ENCODE peak calls at places on chromosomes 16 and 17, in four cellular contexts. F is cardiac muscle cell, K is left ventricle myocardium inferior, W is kidney. H is an unnamed sample.

GRCh38 chr17:65772989-65773388 is 211.5 kb upstream of the AXIN2 start:
- DNase-seq in K (no peak), W (no peak), F (no peak), H (no peak)

GRCh38 chr17:17940451-17940911 is 31.7 kb downstream of the TOM1L2 start:
- DNase-seq in K (no peak), W (no peak), F (no peak), H (no peak)

GRCh38 chr16:70478912-70479341 is 24.5 kb downstream of the FCSK start:
- DNase-seq in W (no peak), F (peak), K (peak), H (no peak)

GRCh38 chr16:21208429-21208828 is 2.9 kb downstream of the ZP2 start:
- DNase-seq in F (no peak), W (no peak), K (no peak), H (no peak)

GRCh38 chr17:20995164-20995872 is 47.5 kb downstream of the USP22 start:
- DNase-seq in K (no peak), F (no peak), W (peak), H (no peak)

GRCh38 chr17:17141860-17142552 is 64.1 kb downstream of the PLD6 start:
- DNase-seq in K (peak), W (no peak), F (peak), H (no peak)

GRCh38 chr17:17527534-17527933 is 31.3 kb upstream of the RASD1 start:
- DNase-seq in F (no peak), K (no peak), W (no peak), H (no peak)

GRCh38 chr17:27339836-27340550 is 46.1 kb downstream of the WSB1 start:
- DNase-seq in F (no peak), K (no peak), W (no peak), H (no peak)

GRCh38 chr16:31273676-31274075 is 13.9 kb downstream of the ITGAM start:
- DNase-seq in W (no peak), F (no peak), K (no peak), H (no peak)

GRCh38 chr16:22692034-22692433 is 121.9 kb upstream of the HS3ST2 start:
- DNase-seq in K (no peak), W (no peak), F (no peak), H (no peak)

GRCh38 chr17:27554152-27554551 is 76.8 kb upstream of the LGALS9 start:
- DNase-seq in K (no peak), W (no peak), F (peak), H (no peak)

GRCh38 chr17:67164298-67164697 is 80.7 kb downstream of the HELZ start:
- DNase-seq in W (no peak), K (no peak), F (peak), H (no peak)

GRCh38 chr16:63057342-63057741 is 1021.1 kb upstream of the CDH8 start:
- DNase-seq in F (no peak), K (no peak), W (no peak), H (no peak)

GRCh38 chr16:22897184-22897583 is 83.2 kb downstream of the HS3ST2 start:
- DNase-seq in F (no peak), W (no peak), K (no peak), H (no peak)

GRCh38 chr17:42553161-42553818 is 567 bp downstream of the HSD17B1 start:
- DNase-seq in F (peak), W (no peak), K (no peak), H (no peak)

GRCh38 chr16:29947897-29948296 is 14.0 kb upstream of the TMEM219 start:
- DNase-seq in K (no peak), F (no peak), W (no peak), H (no peak)

GRCh38 chr16:22300427-22301071 is 3.3 kb downstream of the POLR3E start:
- DNase-seq in F (peak), K (peak), W (no peak), H (no peak)

GRCh38 chr17:2337152-2337810 is at the start of gene SGSM2:
- DNase-seq in F (peak), K (peak), W (peak), H (no peak)

GRCh38 chr17:2855063-2855600 is 58.9 kb downstream of the RAP1GAP2 start:
- DNase-seq in W (no peak), K (no peak), F (no peak), H (no peak)

GRCh38 chr16:59573528-59574271 is 839.6 kb upstream of the GOT2 start:
- DNase-seq in W (no peak), F (peak), K (no peak), H (no peak)

GRCh38 chr17:28982191-28982793 is 23.5 kb downstream of the SEZ6 start:
- DNase-seq in F (peak), W (no peak), K (no peak), H (no peak)

GRCh38 chr17:48215583-48216139 is 108.1 kb downstream of the SNX11 start:
- DNase-seq in F (peak), W (no peak), K (no peak), H (no peak)

GRCh38 chr17:8038954-8039610 is at the start of gene ALOX15B:
- DNase-seq in F (no peak), W (no peak), K (no peak), H (peak)

GRCh38 chr16:51971184-51971583 is 575.8 kb downstream of the TOX3 start:
- DNase-seq in F (peak), W (no peak), K (no peak), H (no peak)

GRCh38 chr16:81632392-81633146 is 146.5 kb upstream of the PLCG2 start:
- DNase-seq in K (no peak), F (peak), W (peak), H (no peak)

GRCh38 chr17:11539637-11540036 is 58.6 kb upstream of the DNAH9 start:
- DNase-seq in W (no peak), K (no peak), F (no peak), H (no peak)

GRCh38 chr16:22318690-22319358 is 21.6 kb downstream of the POLR3E start:
- DNase-seq in W (no peak), F (peak), K (no peak), H (no peak)

GRCh38 chr16:88807142-88807625 is 3.6 kb downstream of the CDT1 start:
- DNase-seq in F (no peak), K (no peak), W (peak), H (no peak)

GRCh38 chr17:72301887-72302286 is 181.1 kb downstream of the SOX9 start:
- DNase-seq in F (peak), W (no peak), K (peak), H (no peak)

GRCh38 chr17:8223356-8224063 is 13.1 kb upstream of the AURKB start:
- DNase-seq in F (peak), K (peak), W (peak), H (no peak)

GRCh38 chr16:88652763-88653065 is 1.9 kb upstream of the CYBA start:
- DNase-seq in W (no peak), K (no peak), F (no peak), H (no peak)

GRCh38 chr17:17356931-17357270 is 53.7 kb downstream of the NT5M start:
- DNase-seq in F (no peak), K (no peak), W (no peak), H (peak)

GRCh38 chr16:87854907-87855683 is 14.2 kb downstream of the SLC7A5 start:
- DNase-seq in K (no peak), F (no peak), W (no peak), H (peak)

GRCh38 chr17:2723505-2723996 is 12.0 kb upstream of the CLUH start:
- DNase-seq in W (no peak), F (no peak), K (no peak), H (no peak)

GRCh38 chr16:49713770-49714169 is 142.1 kb downstream of the ZNF423 start:
- DNase-seq in K (no peak), W (no peak), F (no peak), H (no peak)
- TF ChIP-seq CTCF in K (no peak), W (no peak), F (no peak), H (no peak)

GRCh38 chr17:75625813-75626486 is 7.3 kb upstream of the SMIM5 start:
- DNase-seq in K (no peak), F (peak), W (no peak), H (no peak)
- TF ChIP-seq CTCF in K (peak), F (peak), W (peak), H (peak)

GRCh38 chr16:61936522-61936921 is 99.7 kb downstream of the CDH8 start:
- DNase-seq in K (no peak), W (no peak), F (no peak), H (no peak)
- TF ChIP-seq CTCF in K (no peak), W (no peak), F (no peak), H (peak)

DNA sequence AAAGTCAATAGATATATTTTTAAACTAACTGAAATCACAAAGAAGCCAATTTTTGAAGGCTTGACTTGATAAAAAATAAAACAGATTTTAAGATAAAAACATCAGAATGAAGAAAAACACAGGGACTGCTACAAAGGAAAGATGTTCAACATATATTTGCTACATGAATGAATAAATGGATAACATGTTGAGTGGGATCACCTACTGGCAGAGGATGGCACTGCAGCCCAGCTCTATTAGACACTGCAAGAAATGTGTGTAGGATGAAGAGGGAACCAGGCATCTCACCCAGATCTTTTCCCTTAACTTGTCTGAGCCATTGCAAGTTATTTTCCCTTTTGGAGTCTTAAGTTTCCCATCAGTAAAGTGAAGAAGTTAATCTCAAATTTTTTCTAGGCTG is 4.2 kb downstream of the AIPL1 start:
- DNase-seq in K (no peak), F (no peak), W (no peak), H (no peak)
- TF ChIP-seq CTCF in K (no peak), F (peak), W (no peak), H (peak)

GRCh38 chr16:8729779-8730334 is 55.4 kb downstream of the ABAT start:
- DNase-seq in K (no peak), F (no peak), W (no peak), H (no peak)
- TF ChIP-seq CTCF in K (no peak), F (no peak), W (no peak), H (no peak)

DNA sequence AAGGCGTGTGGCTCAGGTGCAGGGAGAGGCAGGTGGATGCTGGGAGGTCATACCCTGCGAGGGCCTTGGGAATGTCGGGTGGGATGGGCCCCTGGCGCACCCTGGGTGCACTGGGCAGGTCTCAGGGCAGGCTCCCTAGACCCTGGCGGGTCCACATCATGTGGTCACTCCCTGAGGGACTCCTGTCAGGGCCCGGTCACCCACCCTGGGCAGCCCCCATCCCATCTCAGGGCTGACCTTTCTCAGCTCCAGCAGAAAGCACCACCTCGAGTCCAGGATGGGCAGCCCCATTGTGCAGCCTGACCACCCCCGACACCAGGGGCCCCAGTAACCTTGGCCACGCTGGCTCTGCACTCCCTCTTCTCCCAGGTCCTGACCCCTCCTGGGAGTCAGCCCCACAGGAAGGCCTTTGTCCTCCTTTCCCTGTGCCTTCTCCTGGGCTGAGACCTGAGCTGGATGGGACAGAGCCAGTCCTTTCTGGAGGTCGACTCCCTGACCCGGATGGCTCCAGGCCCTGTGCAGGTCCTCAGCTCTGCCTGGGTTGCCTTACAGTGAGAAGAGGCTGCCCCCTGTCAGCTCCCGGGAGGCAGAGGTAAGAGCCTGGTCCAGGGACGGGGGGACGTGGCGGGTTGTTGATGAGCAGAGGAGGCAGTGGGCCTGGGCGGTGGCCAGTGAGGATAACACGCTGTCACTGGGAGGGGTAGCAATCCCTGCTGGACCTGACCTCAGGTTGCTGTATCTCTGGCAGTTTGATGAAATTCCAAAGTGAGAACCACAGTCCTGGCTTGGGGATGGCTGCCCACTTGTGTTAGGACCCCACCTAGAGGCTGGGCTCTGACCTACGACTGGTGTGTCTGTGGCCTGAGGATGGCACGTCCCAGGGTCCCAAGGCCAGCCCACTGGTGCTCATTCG is 77.9 kb downstream of the GOSR1 start:
- DNase-seq in W (peak), K (no peak), F (peak), H (peak)
- TF ChIP-seq CTCF in W (peak), K (peak), F (peak), H (peak)

GRCh38 chr17:39939588-39940419 is 12.3 kb downstream of the LRRC3C start:
- DNase-seq in F (peak), K (no peak), W (no peak), H (no peak)
- TF ChIP-seq CTCF in F (peak), K (peak), W (peak), H (peak)

GRCh38 chr17:82107341-82107860 is 9.4 kb upstream of the FASN start:
- DNase-seq in W (peak), K (peak), F (no peak), H (no peak)
- TF ChIP-seq CTCF in W (no peak), K (peak), F (peak), H (peak)

H was measured in chondrocyte.